ENCODE peak calls at places on chromosomes 6 and 20, in four cellular contexts. One of them, this sample, is unnamed.

GRCh38 chr20:63747622-63748355 is 8.2 kb downstream of the SLC2A4RG start:
- DNase-seq in testis: no peak
- DNase-seq in PC-3: no peak
- DNase-seq in esophagus squamous epithelium: no peak
- DNase-seq in this sample: no peak

GRCh38 chr20:35010405-35011192 is 54.9 kb downstream of the MYH7B start:
- DNase-seq in PC-3: no peak
- DNase-seq in esophagus squamous epithelium: no peak
- DNase-seq in testis: peak; percentile 9
- DNase-seq in this sample: no peak

GRCh38 chr6:1580109-1580508 is 29.6 kb upstream of the FOXC1 start:
- DNase-seq in PC-3: no peak
- DNase-seq in testis: no peak
- DNase-seq in esophagus squamous epithelium: no peak
- DNase-seq in this sample: no peak

GRCh38 chr6:41732601-41733348 is 2.6 kb downstream of the TFEB start:
- DNase-seq in testis: no peak
- DNase-seq in esophagus squamous epithelium: no peak
- DNase-seq in PC-3: no peak
- DNase-seq in this sample: no peak

GRCh38 chr6:7681449-7681848 is 44.5 kb upstream of the BMP6 start:
- DNase-seq in testis: no peak
- DNase-seq in PC-3: no peak
- DNase-seq in esophagus squamous epithelium: no peak
- DNase-seq in this sample: no peak

GRCh38 chr20:17431621-17432364 is 99.4 kb downstream of the BFSP1 start:
- DNase-seq in esophagus squamous epithelium: no peak
- DNase-seq in PC-3: peak; percentile 70
- DNase-seq in testis: peak; percentile 81
- DNase-seq in this sample: peak; percentile 45

GRCh38 chr6:158068156-158068892 is 86.7 kb downstream of the SYNJ2 start:
- DNase-seq in testis: no peak
- DNase-seq in esophagus squamous epithelium: no peak
- DNase-seq in PC-3: no peak
- DNase-seq in this sample: no peak

GRCh38 chr20:19901226-19901625 is 115.9 kb upstream of the NAA20 start:
- DNase-seq in esophagus squamous epithelium: no peak
- DNase-seq in PC-3: peak; percentile 58
- DNase-seq in testis: no peak
- DNase-seq in this sample: no peak

GRCh38 chr20:37366749-37367148 is 20.8 kb downstream of the SRC start:
- DNase-seq in PC-3: no peak
- DNase-seq in esophagus squamous epithelium: no peak
- DNase-seq in testis: no peak
- DNase-seq in this sample: no peak

GRCh38 chr20:59324441-59324840 is 24.0 kb downstream of the EDN3 start:
- DNase-seq in PC-3: no peak
- DNase-seq in testis: no peak
- DNase-seq in esophagus squamous epithelium: no peak
- DNase-seq in this sample: no peak

GRCh38 chr6:154399097-154399496 is 42.5 kb upstream of the IPCEF1 start:
- DNase-seq in esophagus squamous epithelium: no peak
- DNase-seq in PC-3: peak; percentile 66
- DNase-seq in testis: no peak
- DNase-seq in this sample: no peak

GRCh38 chr6:34593741-34594140 is 37.6 kb upstream of the SPDEF start:
- DNase-seq in testis: no peak
- DNase-seq in esophagus squamous epithelium: no peak
- DNase-seq in PC-3: no peak
- DNase-seq in this sample: no peak

GRCh38 chr6:17059022-17059421 is 42.8 kb upstream of the STMND1 start:
- DNase-seq in testis: no peak
- DNase-seq in PC-3: no peak
- DNase-seq in esophagus squamous epithelium: no peak
- DNase-seq in this sample: no peak

GRCh38 chr6:30861257-30862048 is 22.9 kb upstream of the DDR1 start:
- DNase-seq in testis: no peak
- DNase-seq in esophagus squamous epithelium: no peak
- DNase-seq in PC-3: no peak
- DNase-seq in this sample: no peak

GRCh38 chr20:58600756-58601155 is 50.3 kb upstream of the STX16 start:
- DNase-seq in esophagus squamous epithelium: no peak
- DNase-seq in PC-3: no peak
- DNase-seq in testis: no peak
- DNase-seq in this sample: no peak

GRCh38 chr20:36585410-36586125 is 12.2 kb downstream of the TGIF2 start:
- DNase-seq in esophagus squamous epithelium: no peak
- DNase-seq in testis: no peak
- DNase-seq in PC-3: peak; percentile 88
- DNase-seq in this sample: no peak

GRCh38 chr6:79610301-79611009 is 20.7 kb upstream of the SH3BGRL2 start:
- DNase-seq in esophagus squamous epithelium: no peak
- DNase-seq in testis: no peak
- DNase-seq in PC-3: peak; percentile 63
- DNase-seq in this sample: no peak

GRCh38 chr6:47481806-47482205 is 4.2 kb downstream of the CD2AP start:
- DNase-seq in PC-3: no peak
- DNase-seq in testis: no peak
- DNase-seq in esophagus squamous epithelium: no peak
- DNase-seq in this sample: no peak

GRCh38 chr6:56172144-56172543 is 75.2 kb downstream of the COL21A1 start:
- DNase-seq in PC-3: no peak
- DNase-seq in testis: no peak
- DNase-seq in esophagus squamous epithelium: no peak
- DNase-seq in this sample: no peak
- H3K4me3 ChIP-seq in PC-3: no peak overlapping the region
- H3K4me3 ChIP-seq in testis: no peak overlapping the region
- H3K4me3 ChIP-seq in esophagus squamous epithelium: no peak overlapping the region
- H3K4me3 ChIP-seq in this sample: no peak overlapping the region

DNA sequence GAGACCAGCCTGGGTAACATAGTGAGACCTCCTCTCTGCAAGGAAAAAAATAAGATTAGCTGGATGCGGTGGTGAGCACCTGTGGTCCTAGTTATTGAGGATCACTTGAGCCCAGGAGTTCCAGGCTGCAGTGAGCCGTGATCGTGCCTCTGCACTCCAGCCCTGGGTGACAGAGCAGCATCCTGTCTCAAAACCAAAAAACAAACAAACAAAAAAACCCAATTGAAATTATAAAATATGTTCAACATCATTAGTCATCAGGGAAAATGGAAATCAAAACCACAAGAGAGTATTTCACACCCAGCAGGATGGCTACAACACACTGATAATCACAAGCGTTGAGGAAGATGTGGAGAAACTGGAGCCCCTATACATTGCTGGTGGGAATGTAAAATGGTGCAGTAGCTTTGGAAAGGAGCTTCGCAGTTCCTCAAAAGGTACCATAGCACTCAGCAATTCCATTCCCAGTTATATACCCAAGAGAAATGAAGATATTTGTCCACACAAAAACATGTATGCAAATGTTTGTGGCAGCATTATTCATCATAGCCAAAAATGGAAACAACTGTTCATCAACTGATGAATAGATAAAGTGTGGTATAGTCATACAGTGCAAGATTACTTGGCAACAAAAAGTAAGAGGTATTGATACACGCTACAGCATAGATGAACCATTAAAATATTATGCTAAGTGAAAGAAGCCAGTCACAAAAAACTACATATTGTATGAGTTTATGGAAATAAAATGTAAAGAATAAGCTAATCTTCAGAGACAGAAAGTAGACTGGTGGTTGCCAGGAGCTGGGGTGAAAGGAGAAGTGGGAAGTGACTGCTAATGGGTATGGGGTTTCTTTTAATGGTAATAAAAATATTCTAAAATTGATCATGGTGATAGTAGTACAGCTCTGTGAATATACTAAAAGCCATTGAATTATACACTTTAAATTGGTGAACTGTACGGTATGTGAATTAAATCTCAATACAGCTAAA is 38.7 kb upstream of the RIPOR2 start:
- DNase-seq in testis: no peak
- DNase-seq in PC-3: peak; percentile 7
- DNase-seq in esophagus squamous epithelium: no peak
- DNase-seq in this sample: no peak
- H3K27ac ChIP-seq in testis: no peak overlapping the region
- H3K27ac ChIP-seq in PC-3: no peak overlapping the region
- H3K27ac ChIP-seq in esophagus squamous epithelium: no peak overlapping the region
- H3K27ac ChIP-seq in this sample: no peak overlapping the region

GRCh38 chr6:87538510-87539260 is 51.1 kb downstream of the RARS2 start:
- DNase-seq in testis: no peak
- DNase-seq in PC-3: no peak
- DNase-seq in esophagus squamous epithelium: no peak
- DNase-seq in this sample: no peak
- H3K4me1 ChIP-seq in testis: no peaks in the 10 kb centered on the region
- H3K4me1 ChIP-seq in PC-3: no peaks in the 10 kb centered on the region
- H3K4me1 ChIP-seq in esophagus squamous epithelium: no peaks in the 10 kb centered on the region
- H3K4me1 ChIP-seq in this sample: no peaks in the 10 kb centered on the region

GRCh38 chr6:164404802-164405488 is 904.5 kb downstream of the C6orf118 start:
- DNase-seq in esophagus squamous epithelium: no peak
- DNase-seq in testis: no peak
- DNase-seq in PC-3: no peak
- DNase-seq in this sample: no peak

GRCh38 chr6:164398647-164399046 is 910.8 kb downstream of the C6orf118 start:
- DNase-seq in PC-3: peak; percentile 15
- DNase-seq in testis: no peak
- DNase-seq in esophagus squamous epithelium: no peak
- DNase-seq in this sample: no peak

GRCh38 chr6:164396071-164397047 is 913.0 kb downstream of the C6orf118 start:
- DNase-seq in PC-3: no peak
- DNase-seq in testis: no peak
- DNase-seq in esophagus squamous epithelium: no peak
- DNase-seq in this sample: no peak

GRCh38 chr6:164401871-164402270 is 907.5 kb downstream of the C6orf118 start:
- DNase-seq in testis: no peak
- DNase-seq in PC-3: no peak
- DNase-seq in esophagus squamous epithelium: no peak
- DNase-seq in this sample: no peak
- H3K4me3 ChIP-seq in testis: no peak overlapping the region
- H3K4me3 ChIP-seq in PC-3: no peak overlapping the region
- H3K4me3 ChIP-seq in esophagus squamous epithelium: no peak overlapping the region
- H3K4me3 ChIP-seq in this sample: no peak overlapping the region

DNA sequence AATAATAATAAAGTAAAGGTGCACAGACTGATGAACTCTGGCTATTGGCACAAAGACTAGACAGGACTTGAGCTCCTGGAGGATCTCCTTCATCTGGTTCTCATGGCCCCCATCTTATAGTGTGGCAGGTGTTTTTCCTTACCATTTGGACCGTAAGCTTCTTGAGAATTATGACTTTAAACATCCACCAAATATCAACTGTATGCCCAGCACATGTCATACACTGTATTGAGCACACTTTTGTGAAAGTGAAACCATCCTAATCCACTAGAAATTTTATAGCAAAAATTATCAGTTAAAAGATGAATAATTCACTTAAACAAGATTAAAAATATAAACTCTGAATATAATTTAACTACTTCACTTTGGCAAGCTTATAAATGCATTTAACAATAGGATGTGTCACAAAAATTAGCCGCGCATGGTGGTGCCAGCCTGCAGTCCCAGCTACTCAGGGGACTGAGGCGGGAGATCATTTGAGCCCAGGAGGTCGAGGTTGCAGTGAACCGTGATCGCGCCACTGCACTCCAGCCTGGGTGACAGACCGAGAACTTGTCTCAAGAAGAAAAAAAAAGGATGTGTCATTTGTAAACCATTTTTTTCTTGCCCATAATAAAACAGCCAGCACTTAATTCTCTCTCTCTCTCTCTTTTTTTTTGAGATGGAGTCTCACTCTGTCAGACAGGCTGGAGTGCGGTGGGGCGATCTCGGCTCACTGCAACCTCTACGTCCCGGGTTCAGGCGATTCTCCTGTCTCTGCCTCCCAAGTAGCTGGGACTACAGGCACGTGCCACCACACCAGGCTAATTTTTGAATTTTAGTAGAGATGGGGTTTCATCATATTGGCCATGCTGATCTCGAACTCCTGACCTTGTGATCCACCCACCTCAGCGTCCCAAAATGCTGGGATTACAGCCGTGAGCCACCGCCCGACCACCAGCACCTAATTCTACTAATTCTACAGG is 9.1 kb downstream of the HIVEP2 start:
- DNase-seq in PC-3: no peak
- DNase-seq in esophagus squamous epithelium: no peak
- DNase-seq in testis: no peak
- DNase-seq in this sample: no peak
- H3K27ac ChIP-seq in PC-3: no peak overlapping the region
- H3K27ac ChIP-seq in esophagus squamous epithelium: no peak overlapping the region
- H3K27ac ChIP-seq in testis: no peak overlapping the region
- H3K27ac ChIP-seq in this sample: no peak overlapping the region

DNA sequence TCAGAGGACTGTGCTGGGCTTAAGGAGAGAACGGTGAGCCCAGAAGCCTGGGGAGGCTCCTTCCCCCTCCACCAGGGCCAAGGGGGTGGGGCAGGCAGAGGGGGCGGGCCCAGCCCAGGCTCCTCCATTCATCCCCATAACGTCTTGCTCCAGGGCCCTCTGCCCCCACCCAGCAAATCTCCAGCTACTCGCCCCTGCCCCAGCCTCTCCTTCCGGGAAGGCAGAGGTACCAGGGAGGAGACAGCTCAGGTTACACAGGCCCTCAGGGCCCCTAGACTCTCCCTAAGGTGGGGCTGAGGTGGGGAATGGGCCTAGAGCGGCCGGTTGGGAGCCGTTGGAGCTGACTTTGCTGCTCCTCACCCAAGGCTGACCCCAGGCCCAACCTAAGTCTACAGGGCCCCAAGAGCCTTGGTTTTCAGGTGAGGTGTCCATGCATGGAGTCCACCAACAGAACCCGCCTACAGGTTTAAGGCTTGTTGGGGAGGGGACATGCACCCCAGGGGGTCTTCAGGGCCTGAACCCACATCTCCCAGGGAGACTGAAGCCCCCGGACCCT is 1.2 kb downstream of the LAMA5 start:
- DNase-seq in esophagus squamous epithelium: no peak
- DNase-seq in testis: no peak
- DNase-seq in PC-3: peak; percentile 91
- DNase-seq in this sample: no peak
- H3K4me1 ChIP-seq in esophagus squamous epithelium: peaks cover 88% of the 10 kb centered on the region
- H3K4me1 ChIP-seq in testis: peaks cover 61% of the 10 kb centered on the region
- H3K4me1 ChIP-seq in PC-3: peaks cover 84% of the 10 kb centered on the region
- H3K4me1 ChIP-seq in this sample: peaks cover 40% of the 10 kb centered on the region

GRCh38 chr6:38391909-38392614 is 247.7 kb downstream of the BTBD9 start:
- DNase-seq in testis: no peak
- DNase-seq in PC-3: no peak
- DNase-seq in esophagus squamous epithelium: no peak
- DNase-seq in this sample: no peak
- H3K4me3 ChIP-seq in testis: no peak overlapping the region
- H3K4me3 ChIP-seq in PC-3: no peak overlapping the region
- H3K4me3 ChIP-seq in esophagus squamous epithelium: no peak overlapping the region
- H3K4me3 ChIP-seq in this sample: no peak overlapping the region